ENCODE peak calls at places on chromosomes 2 and 18, in five cellular contexts. P, S, V, D and J are unnamed samples.

GRCh38 chr2:149832256-149832655 is 244.7 kb upstream of the MMADHC start:
- DNase-seq in V (no peak), P (no peak), S (no peak), D (no peak), J (no peak)

GRCh38 chr18:63422862-63423304 is 607 bp upstream of the VPS4B start:
- DNase-seq in D (no peak), S (no peak), P (no peak), V (peak), J (no peak)

GRCh38 chr2:23589739-23590138 is 204.8 kb downstream of the KLHL29 start:
- DNase-seq in S (no peak), D (no peak), V (no peak), P (no peak), J (no peak)

GRCh38 chr2:1654696-1655374 is 89.5 kb downstream of the PXDN start:
- DNase-seq in V (no peak), P (no peak), S (no peak), D (no peak), J (no peak)

GRCh38 chr18:12321331-12321730 is 13.3 kb downstream of the TUBB6 start:
- DNase-seq in S (no peak), P (no peak), V (no peak), D (no peak), J (no peak)

GRCh38 chr2:28366496-28367282 is 26.0 kb upstream of the FOSL2 start:
- DNase-seq in S (no peak), V (no peak), P (peak), D (peak), J (no peak)

GRCh38 chr2:181656450-181657261 is at the start of gene CERKL:
- DNase-seq in D (no peak), S (no peak), P (no peak), V (peak), J (no peak)

GRCh38 chr2:54708584-54709340 is 14.7 kb upstream of the EML6 start:
- DNase-seq in V (peak), P (peak), D (peak), S (no peak), J (no peak)

GRCh38 chr2:172449916-172450550 is 22.6 kb downstream of the ITGA6 start:
- DNase-seq in D (no peak), S (no peak), V (no peak), P (no peak), J (no peak)

GRCh38 chr2:9724565-9724964 is 93.8 kb upstream of the YWHAQ start:
- DNase-seq in D (no peak), P (no peak), V (no peak), S (no peak), J (no peak)

GRCh38 chr18:25451077-25451658 is 99.2 kb upstream of the ZNF521 start:
- DNase-seq in V (no peak), S (no peak), D (no peak), P (no peak), J (no peak)

GRCh38 chr2:128306081-128306930 is 12.4 kb downstream of the HS6ST1 start:
- DNase-seq in D (peak), S (peak), V (peak), P (no peak), J (no peak)

GRCh38 chr18:78978336-78979057 is 1.1 kb upstream of the SALL3 start:
- DNase-seq in D (no peak), S (no peak), P (no peak), V (no peak), J (no peak)

GRCh38 chr2:204049635-204050034 is 113.1 kb downstream of the ICOS start:
- DNase-seq in D (no peak), S (no peak), P (no peak), V (no peak), J (no peak)
- H3K4me3 ChIP-seq in D (no peak), S (no peak), P (no peak), V (no peak), J (no peak)

GRCh38 chr2:24625728-24626484 is 134.9 kb downstream of the NCOA1 start:
- DNase-seq in V (no peak), P (no peak), S (no peak), D (no peak), J (no peak)
- H3K4me3 ChIP-seq in V (no peak), P (no peak), S (no peak), D (no peak), J (no peak)

GRCh38 chr2:60899230-60899891 is 18.0 kb downstream of the REL start:
- DNase-seq in V (no peak), P (no peak), S (no peak), D (no peak), J (no peak)
- H3K4me3 ChIP-seq in V (no peak), P (no peak), S (no peak), D (no peak), J (no peak)

DNA sequence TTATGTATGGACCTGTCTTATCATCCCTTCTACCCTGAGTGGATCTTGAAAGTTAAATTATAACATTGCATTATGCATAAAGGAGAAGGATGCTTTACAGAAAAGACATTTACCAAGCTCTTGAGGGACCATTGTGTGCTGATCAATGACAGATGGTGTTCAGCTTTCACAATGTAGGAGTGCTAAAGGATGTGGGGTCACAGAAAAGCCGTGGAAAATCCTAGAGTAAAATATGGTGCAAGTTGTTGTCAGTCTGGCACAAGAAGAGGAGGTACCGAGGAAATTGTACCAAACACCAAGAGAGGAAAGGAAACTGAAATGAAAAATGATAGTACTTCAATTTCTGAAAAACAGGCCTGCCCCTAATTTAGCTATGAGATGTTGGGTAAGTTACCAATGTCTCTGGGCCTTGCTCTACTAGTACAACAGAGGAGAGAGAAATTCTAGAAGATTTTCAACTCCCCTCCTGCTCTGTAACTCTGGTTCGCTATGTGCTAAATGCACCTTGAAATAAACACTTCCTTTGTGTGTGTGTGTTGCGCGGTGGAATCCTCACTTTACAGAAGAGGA is 78.8 kb upstream of the PELI1 start:
- DNase-seq in V (no peak), S (no peak), D (no peak), P (no peak), J (no peak)
- H3K4me3 ChIP-seq in V (no peak), S (no peak), D (no peak), P (no peak), J (no peak)

DNA sequence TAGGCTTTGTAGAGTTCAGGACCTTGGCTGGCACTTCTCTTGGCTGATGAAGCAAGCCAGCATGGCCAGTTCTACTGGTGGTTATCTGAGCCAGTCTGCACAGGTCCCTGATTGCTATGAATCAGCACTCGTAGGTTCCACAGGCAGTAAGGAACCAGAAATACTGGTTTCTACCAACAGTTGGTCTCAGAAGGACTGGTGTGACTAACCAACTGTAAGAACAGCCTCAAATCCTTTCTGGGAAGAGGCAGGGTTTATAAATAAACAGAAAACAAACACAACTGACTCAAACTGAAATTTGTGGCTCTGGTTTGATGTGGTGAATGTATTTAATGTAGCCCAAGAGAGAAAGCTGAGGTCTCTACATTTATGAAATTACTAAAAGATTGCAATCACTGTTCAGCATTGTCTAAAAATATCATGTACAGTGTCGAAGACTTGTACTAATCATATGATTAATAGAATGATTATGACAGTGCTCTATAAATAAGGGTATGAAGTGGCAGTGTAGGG is 44.1 kb upstream of the RAPH1 start:
- DNase-seq in S (no peak), V (no peak), P (no peak), D (peak), J (peak)
- H3K4me3 ChIP-seq in S (no peak), V (no peak), P (no peak), D (no peak), J (no peak)

GRCh38 chr18:3457261-3457724 is 7.3 kb downstream of the TGIF1 start:
- DNase-seq in P (no peak), V (no peak), S (no peak), D (no peak), J (no peak)
- H3K4me3 ChIP-seq in P (no peak), V (no peak), S (no peak), D (no peak), J (peak)

DNA sequence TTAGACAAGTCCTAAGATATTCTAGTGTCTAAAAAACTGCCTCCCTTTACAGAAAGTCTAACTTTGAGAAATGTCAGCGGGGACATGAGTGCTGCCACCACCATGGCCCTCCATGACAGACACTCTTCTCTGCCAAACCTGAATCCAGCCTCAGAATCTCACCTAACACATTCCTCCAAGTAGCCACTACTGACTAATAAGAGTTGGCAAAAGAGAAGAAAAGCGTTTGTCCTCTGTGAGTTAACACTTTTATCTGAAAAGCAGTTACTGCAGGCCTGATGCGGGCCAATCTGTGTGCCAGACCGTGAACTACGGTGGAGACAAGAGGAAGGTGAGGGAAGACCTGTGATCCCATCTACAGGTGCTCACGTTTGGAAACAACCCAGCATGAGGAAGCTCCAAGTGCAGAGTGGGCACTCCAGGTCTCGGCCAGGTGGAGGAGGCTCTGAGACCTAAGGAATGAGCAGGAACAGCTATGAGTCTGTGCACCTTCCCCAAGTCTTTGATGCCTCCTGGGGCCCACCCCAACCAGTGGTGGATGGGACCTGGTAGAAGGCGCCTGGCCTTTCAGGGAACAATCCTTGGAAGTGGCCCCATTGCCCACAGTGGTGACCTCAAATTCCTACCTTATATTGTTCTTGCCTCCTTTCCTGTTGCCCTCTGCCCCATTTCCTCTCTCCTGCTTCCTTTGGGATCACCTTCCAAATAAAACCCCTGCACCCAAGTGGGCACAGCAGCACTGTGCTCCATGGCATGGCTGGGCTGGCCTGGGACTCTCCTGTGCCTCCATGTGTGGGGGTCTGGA is 91.6 kb downstream of the BIN1 start:
- DNase-seq in D (no peak), P (no peak), V (no peak), S (no peak), J (no peak)
- H3K4me3 ChIP-seq in D (no peak), P (no peak), V (no peak), S (no peak), J (no peak)

GRCh38 chr2:30981101-30981500 is 157.1 kb downstream of the GALNT14 start:
- DNase-seq in P (no peak), S (peak), V (no peak), D (no peak), J (no peak)
- H3K4me3 ChIP-seq in P (no peak), S (no peak), V (no peak), D (no peak), J (no peak)